ENCODE peak calls at places on chromosomes 4 and X, in four cellular contexts. X is epithelial cell of prostate, L is brain microvascular endothelial cell, Q is nephron progenitor cell. V is an unnamed sample.

GRCh38 chr4:37699874-37700481 is 13.8 kb upstream of the RELL1 start:
- DNase-seq in X (no peak), L (no peak), Q (no peak), V (no peak)

GRCh38 chr4:108155373-108155772 is 13.4 kb downstream of the LEF1 start:
- DNase-seq in X (no peak), Q (no peak), L (no peak), V (no peak)

GRCh38 chr4:144666539-144667175 is 20.7 kb downstream of the HHIP start:
- DNase-seq in X (no peak), Q (no peak), L (peak), V (peak)

GRCh38 chrX:31099536-31100090 is 27.8 kb upstream of the FTHL17 start:
- DNase-seq in Q (no peak), L (no peak), X (no peak), V (no peak)

GRCh38 chrX:13545731-13546130 is 23.7 kb upstream of the EGFL6 start:
- DNase-seq in Q (no peak), X (no peak), L (no peak), V (no peak)

GRCh38 chr4:185238261-185238681 is 28.9 kb downstream of the SNX25 start:
- DNase-seq in Q (no peak), X (no peak), L (peak), V (peak)

GRCh38 chr4:87865960-87866598 is 33.3 kb downstream of the MEPE start:
- DNase-seq in Q (no peak), X (no peak), L (peak), V (no peak)

GRCh38 chr4:60780874-60781273 is 419.3 kb upstream of the ADGRL3 start:
- DNase-seq in L (peak), Q (no peak), X (no peak), V (no peak)

GRCh38 chr4:8568068-8568668 is 12.0 kb upstream of the GPR78 start:
- DNase-seq in X (no peak), Q (no peak), L (peak), V (no peak)

GRCh38 chrX:49071877-49072711 is 1.7 kb downstream of the PRAF2 start:
- DNase-seq in X (no peak), Q (no peak), L (peak), V (peak)

GRCh38 chr4:71732706-71733105 is 51.2 kb downstream of the GC start:
- DNase-seq in Q (no peak), X (no peak), L (peak), V (peak)

GRCh38 chr4:165095291-165095690 is 17.4 kb downstream of the TMEM192 start:
- DNase-seq in Q (no peak), X (no peak), L (no peak), V (no peak)

GRCh38 chr4:173494013-173494970 is 35.7 kb downstream of the HAND2 start:
- DNase-seq in Q (peak), L (peak), X (no peak), V (peak)

GRCh38 chr4:173088144-173088543 is 80.5 kb upstream of the GALNT7 start:
- DNase-seq in Q (no peak), L (no peak), X (no peak), V (no peak)

GRCh38 chr4:183314806-183315205 is 5.3 kb downstream of the CLDN22 start:
- DNase-seq in Q (no peak), X (no peak), L (no peak), V (no peak)

GRCh38 chr4:139188648-139189416 is 11.8 kb upstream of the ELF2 start:
- DNase-seq in Q (no peak), L (no peak), X (no peak), V (no peak)

GRCh38 chrX:155864655-155865054 is 16.5 kb upstream of the VAMP7 start:
- DNase-seq in X (no peak), L (no peak), Q (no peak), V (no peak)

GRCh38 chrX:41823402-41823801 is 99.4 kb downstream of the GPR82 start:
- DNase-seq in X (no peak), Q (no peak), L (no peak), V (peak)

GRCh38 chr4:61374612-61374920 is 174.4 kb downstream of the ADGRL3 start:
- DNase-seq in L (peak), X (no peak), Q (no peak), V (no peak)

GRCh38 chrX:21738950-21739287 is 19.0 kb downstream of the SMPX start:
- DNase-seq in X (no peak), L (no peak), Q (no peak), V (no peak)